ENCODE peak calls at places on chromosomes 4 and X, in six cellular contexts. F is tibial nerve, Z is fibroblast of pulmonary artery, C is tibial artery, U is thoracic aorta, H is Calu3. L is an unnamed sample.

GRCh38 chr4:106481801-106482200 is 113.2 kb upstream of the GIMD1 start:
- DNase-seq in U (no peak), F (no peak), H (no peak), Z (no peak), C (no peak), L (no peak)

GRCh38 chrX:105495376-105495775 is 274.9 kb upstream of the TEX13A start:
- DNase-seq in Z (no peak), H (no peak), F (no peak), U (no peak), C (no peak), L (no peak)

GRCh38 chrX:106698693-106699092 is 27.8 kb upstream of the RNF128 start:
- DNase-seq in C (no peak), U (no peak), Z (peak; percentile 49), H (no peak), F (no peak), L (no peak)

GRCh38 chrX:154749856-154750255 is 1.0 kb downstream of the GAB3 start:
- DNase-seq in U (no peak), F (no peak), H (no peak), C (no peak), Z (peak; percentile 40), L (no peak)

GRCh38 chrX:113510586-113510985 is 670.0 kb upstream of the AMOT start:
- DNase-seq in Z (no peak), H (no peak), U (no peak), F (no peak), C (no peak), L (no peak)

GRCh38 chr4:55029838-55030503 is 95.4 kb downstream of the KDR start:
- DNase-seq in C (no peak), U (no peak), F (no peak), H (no peak), Z (no peak), L (no peak)

GRCh38 chr4:21469438-21470032 is 479.0 kb downstream of the KCNIP4 start:
- DNase-seq in Z (peak; percentile 37), U (no peak), H (no peak), F (no peak), C (no peak), L (no peak)

GRCh38 chr4:54167508-54167907 is 61.6 kb upstream of the PDGFRA start:
- DNase-seq in F (no peak), H (no peak), Z (no peak), C (no peak), U (no peak), L (no peak)

GRCh38 chr4:48909697-48910096 is 3.1 kb upstream of the OCIAD2 start:
- DNase-seq in H (peak; percentile 71), U (peak; percentile 20), F (no peak), C (no peak), Z (peak; percentile 95), L (peak; percentile 62)

GRCh38 chr4:147118523-147118922 is 172.9 kb upstream of the TTC29 start:
- DNase-seq in Z (peak; percentile 77), F (no peak), U (no peak), H (no peak), C (peak; percentile 47), L (peak; percentile 57)

GRCh38 chrX:153848325-153848724 is 18.0 kb upstream of the PDZD4 start:
- DNase-seq in U (no peak), F (no peak), H (no peak), C (no peak), Z (no peak), L (no peak)

GRCh38 chrX:39848900-39849299 is 248.9 kb downstream of the BCOR start:
- DNase-seq in F (no peak), Z (peak; percentile 58), C (no peak), H (no peak), U (no peak), L (peak; percentile 62)

GRCh38 chrX:9291666-9292065 is 173.2 kb upstream of the TBL1X start:
- DNase-seq in U (no peak), C (no peak), Z (no peak), H (no peak), F (no peak), L (no peak)

GRCh38 chrX:41906515-41907165 is 16.7 kb downstream of the CASK start:
- DNase-seq in Z (peak; percentile 10), F (no peak), C (no peak), U (no peak), H (no peak), L (no peak)

GRCh38 chr4:30866907-30867306 is 146.7 kb downstream of the PCDH7 start:
- DNase-seq in Z (no peak), U (no peak), C (no peak), F (no peak), H (peak; percentile 2), L (no peak)

GRCh38 chr4:145230726-145231125 is 50.3 kb upstream of the OTUD4 start:
- DNase-seq in C (no peak), U (no peak), H (no peak), Z (peak; percentile 76), F (no peak), L (peak; percentile 49)

GRCh38 chrX:39900788-39901170 is 197.0 kb downstream of the BCOR start:
- DNase-seq in F (no peak), Z (no peak), U (no peak), H (no peak), C (no peak), L (no peak)

GRCh38 chr4:46993075-46994006 is at the start of gene GABRA4:
- DNase-seq in U (no peak), Z (no peak), C (no peak), H (no peak), F (no peak), L (no peak)

GRCh38 chr4:137688651-137689050 is 156.4 kb upstream of the PCDH18 start:
- DNase-seq in H (no peak), U (no peak), Z (no peak), F (no peak), C (no peak), L (no peak)

GRCh38 chrX:2627272-2627867 is 63.7 kb upstream of the CD99 start:
- DNase-seq in H (peak; percentile 35), Z (peak; percentile 63), C (peak; percentile 24), U (no peak), F (no peak), L (no peak)

GRCh38 chr4:100430441-100430840 is 87.4 kb downstream of the EMCN start:
- DNase-seq in U (no peak), H (no peak), F (no peak), Z (no peak), C (no peak), L (no peak)

GRCh38 chr4:183082053-183082452 is 17.0 kb upstream of the WWC2 start:
- DNase-seq in Z (no peak), C (no peak), U (no peak), F (no peak), H (no peak), L (no peak)

GRCh38 chr4:84901173-84901572 is 65.3 kb downstream of the WDFY3 start:
- DNase-seq in Z (no peak), U (no peak), C (no peak), F (no peak), H (no peak), L (no peak)

GRCh38 chr4:110088670-110089069 is 109.7 kb downstream of the ELOVL6 start:
- DNase-seq in Z (peak; percentile 46), C (no peak), U (no peak), H (no peak), F (no peak), L (peak; percentile 22)

GRCh38 chr4:26000274-26000950 is 86.4 kb downstream of the SMIM20 start:
- DNase-seq in F (no peak), H (no peak), C (no peak), Z (no peak), U (no peak), L (no peak)

GRCh38 chrX:121084903-121085611 is 37.6 kb downstream of the GLUD2 start:
- DNase-seq in C (no peak), H (no peak), Z (no peak), F (no peak), U (no peak), L (no peak)

GRCh38 chrX:49627030-49627777 is 28.4 kb downstream of the GAGE1 start:
- DNase-seq in Z (no peak), H (no peak), C (no peak), U (no peak), F (no peak), L (no peak)
- TF ChIP-seq CTCF in Z (no peak), H (no peak), C (no peak), U (no peak), F (no peak), L (no peak)

GRCh38 chrX:23003121-23003520 is 3.4 kb downstream of the DDX53 start:
- DNase-seq in C (no peak), F (no peak), H (no peak), Z (peak; percentile 37), U (no peak), L (no peak)

GRCh38 chrX:23012636-23013035 is 12.9 kb downstream of the DDX53 start:
- DNase-seq in C (no peak), H (no peak), Z (no peak), U (no peak), F (no peak), L (no peak)

GRCh38 chrX:23012162-23012561 is 12.4 kb downstream of the DDX53 start:
- DNase-seq in H (no peak), Z (no peak), C (no peak), F (no peak), U (no peak), L (no peak)

GRCh38 chrX:23008431-23009099 is 8.8 kb downstream of the DDX53 start:
- DNase-seq in F (no peak), C (no peak), Z (peak; percentile 41), H (peak; percentile 10), U (no peak), L (no peak)
- TF ChIP-seq CTCF in F (no peak), C (peak; percentile 29), Z (peak; percentile 38), H (peak; percentile 25), U (no peak), L (peak; percentile 36)

GRCh38 chrX:7065473-7065872 is 82.0 kb upstream of the STS start:
- DNase-seq in H (no peak), Z (no peak), C (no peak), F (no peak), U (no peak), L (no peak)

GRCh38 chrX:7067266-7067665 is 80.2 kb upstream of the STS start:
- DNase-seq in F (no peak), Z (no peak), C (no peak), H (no peak), U (no peak), L (no peak)

GRCh38 chrX:7069556-7069955 is 78.0 kb upstream of the STS start:
- DNase-seq in H (no peak), U (no peak), F (no peak), Z (no peak), C (no peak), L (no peak)

GRCh38 chrX:7071390-7071789 is 76.1 kb upstream of the STS start:
- DNase-seq in U (no peak), Z (no peak), H (no peak), F (no peak), C (no peak), L (no peak)

DNA sequence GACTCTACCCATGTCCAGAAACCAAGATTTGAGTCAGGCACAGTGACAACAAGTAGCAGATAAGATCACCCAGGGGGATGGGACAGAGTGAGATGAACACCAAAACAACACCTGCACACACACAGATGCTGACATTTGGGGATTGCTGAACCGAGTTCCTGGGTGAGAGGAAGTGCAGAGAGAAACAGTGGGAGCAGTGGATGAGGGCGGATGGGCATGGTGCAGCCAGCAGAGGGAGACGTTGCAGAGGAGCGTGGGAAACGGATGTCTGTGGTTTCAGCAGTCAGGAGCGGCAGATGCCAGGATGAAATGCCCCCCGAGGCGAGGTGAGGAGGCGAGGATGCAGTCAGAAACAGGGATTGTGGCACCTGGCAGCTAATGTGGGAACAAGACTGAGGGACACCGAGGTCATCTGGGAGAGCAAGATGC is 78.6 kb upstream of the STS start:
- DNase-seq in C (no peak), H (no peak), Z (peak; percentile 8), U (no peak), F (no peak), L (no peak)
- TF ChIP-seq CTCF in C (no peak), H (no peak), Z (peak; percentile 39), U (no peak), F (no peak), L (peak; percentile 10)

GRCh38 chrX:55907968-55908607 is 190.5 kb downstream of the RRAGB start:
- DNase-seq in U (no peak), Z (peak; percentile 6), H (peak; percentile 83), C (peak; percentile 25), F (no peak), L (no peak)
- TF ChIP-seq CTCF in U (peak; percentile 28), Z (peak; percentile 4), H (peak; percentile 56), C (peak; percentile 38), F (peak; percentile 53), L (peak; percentile 37)